ENCODE peak calls at places on chromosomes 16 and 17, in six cellular contexts. R is K562, U is endothelial cell of umbilical vein, D is A549, G is GM12878, O is HepG2. L is an unnamed sample.

GRCh38 chr16:22388101-22388644 is 13.8 kb upstream of the CDR2 start:
- DNase-seq in R (no peak), U (no peak), O (no peak), D (no peak), G (no peak), L (no peak)

GRCh38 chr16:8798174-8798527 is 512 bp downstream of the PMM2 start:
- DNase-seq in D (no peak), G (no peak), U (no peak), R (peak), O (peak), L (no peak)

GRCh38 chr16:9008335-9009260 is 44.9 kb upstream of the USP7 start:
- DNase-seq in D (peak), G (peak), U (peak), O (peak), R (peak), L (peak)

GRCh38 chr16:88195911-88196465 is 186.8 kb upstream of the ZNF469 start:
- DNase-seq in U (no peak), R (no peak), G (no peak), D (no peak), O (no peak), L (no peak)

GRCh38 chr16:53549970-53550406 is 47.0 kb upstream of the AKTIP start:
- DNase-seq in R (peak), U (peak), O (peak), G (peak), D (peak), L (peak)

GRCh38 chr16:83689385-83689831 is 118.4 kb upstream of the HSBP1 start:
- DNase-seq in O (no peak), G (peak), U (peak), R (no peak), D (no peak), L (peak)

GRCh38 chr17:37840576-37840975 is 83.6 kb upstream of the TBC1D3K start:
- DNase-seq in U (no peak), G (no peak), O (no peak), R (no peak), D (no peak), L (no peak)

GRCh38 chr17:49219987-49220386 is 9.5 kb downstream of the ABI3 start:
- DNase-seq in O (no peak), D (no peak), U (no peak), R (peak), G (no peak), L (no peak)

GRCh38 chr17:50487213-50488096 is 8.8 kb downstream of the RSAD1 start:
- DNase-seq in R (no peak), G (no peak), O (no peak), U (no peak), D (no peak), L (no peak)

GRCh38 chr17:45783593-45784292 is 377 bp upstream of the CRHR1 start:
- DNase-seq in G (no peak), D (peak), O (no peak), U (no peak), R (peak), L (peak)

GRCh38 chr17:45123930-45124796 is 8.2 kb downstream of the PLCD3 start:
- DNase-seq in O (peak), D (peak), U (peak), G (no peak), R (peak), L (peak)

GRCh38 chr16:54123766-54124165 is 162.8 kb downstream of the IRX3 start:
- DNase-seq in O (no peak), U (no peak), G (no peak), R (no peak), D (no peak), L (peak)

GRCh38 chr17:76572201-76572910 is 13.3 kb downstream of the ST6GALNAC2 start:
- DNase-seq in R (no peak), G (no peak), D (no peak), U (no peak), O (no peak), L (no peak)

GRCh38 chr16:55632259-55632658 is 23.5 kb upstream of the SLC6A2 start:
- DNase-seq in D (no peak), U (no peak), G (no peak), O (no peak), R (no peak), L (no peak)

GRCh38 chr16:11563493-11564040 is 23.2 kb downstream of the LITAF start:
- DNase-seq in O (peak), R (no peak), D (no peak), G (no peak), U (no peak), L (no peak)

GRCh38 chr16:11684231-11685025 is 16.2 kb downstream of the SNN start:
- DNase-seq in O (no peak), D (no peak), U (no peak), R (no peak), G (no peak), L (no peak)

GRCh38 chr16:866252-866651 is 65.7 kb upstream of the GNG13 start:
- DNase-seq in O (no peak), U (no peak), D (no peak), G (no peak), R (no peak), L (peak)

GRCh38 chr17:81524865-81525159 is 3.4 kb upstream of the FSCN2 start:
- DNase-seq in G (no peak), U (no peak), D (no peak), O (no peak), R (no peak), L (no peak)

GRCh38 chr17:39628655-39629493 is 2.1 kb downstream of the PPP1R1B start:
- DNase-seq in G (no peak), R (no peak), O (no peak), U (no peak), D (no peak), L (no peak)

GRCh38 chr17:39626171-39626670 is 531 bp upstream of the PPP1R1B start:
- DNase-seq in O (no peak), R (peak), D (no peak), U (no peak), G (no peak), L (no peak)

GRCh38 chr17:39627717-39628516 is 1.2 kb downstream of the PPP1R1B start:
- DNase-seq in G (no peak), D (no peak), U (no peak), O (no peak), R (no peak), L (no peak)

GRCh38 chr17:39626671-39627169 is at the start of gene PPP1R1B:
- DNase-seq in D (no peak), G (no peak), R (no peak), O (no peak), U (no peak), L (no peak)

GRCh38 chr17:39627170-39627716 is 491 bp downstream of the PPP1R1B start:
- DNase-seq in G (no peak), R (no peak), O (no peak), U (no peak), D (no peak), L (no peak)
- H3K4me3 ChIP-seq in G (no peak), R (no peak), O (peak), U (no peak), D (peak), L (no peak)

GRCh38 chr16:49830873-49831272 is 25.0 kb downstream of the ZNF423 start:
- DNase-seq in R (no peak), G (no peak), U (no peak), D (no peak), O (no peak), L (no peak)

GRCh38 chr16:49832177-49832576 is 23.7 kb downstream of the ZNF423 start:
- DNase-seq in U (no peak), G (no peak), O (no peak), R (no peak), D (no peak), L (no peak)

GRCh38 chr16:49834496-49835009 is 21.4 kb downstream of the ZNF423 start:
- DNase-seq in D (no peak), U (no peak), R (no peak), G (no peak), O (no peak), L (no peak)

GRCh38 chr16:49833796-49834195 is 22.1 kb downstream of the ZNF423 start:
- DNase-seq in G (no peak), O (no peak), R (no peak), U (no peak), D (no peak), L (no peak)

DNA sequence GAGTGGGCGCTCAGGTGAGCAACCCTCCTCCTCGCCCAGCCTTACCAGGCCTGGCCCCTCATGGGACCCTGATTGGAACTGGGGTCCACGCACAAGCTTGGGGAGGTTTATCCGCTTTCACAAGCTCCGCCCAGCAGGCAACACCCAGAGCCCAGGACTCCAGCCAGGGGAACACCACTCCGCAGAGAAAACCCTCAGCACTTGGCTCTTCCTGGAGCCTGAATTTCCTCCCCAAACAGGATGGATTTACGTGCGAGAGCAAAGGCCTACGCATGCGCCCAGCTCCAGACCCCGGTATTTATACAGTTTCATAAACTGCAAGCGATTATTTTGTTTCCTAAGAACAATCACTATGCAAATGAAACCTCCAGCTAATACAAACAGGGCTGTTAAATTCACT is 22.9 kb downstream of the ZNF423 start:
- DNase-seq in D (no peak), O (no peak), R (no peak), G (no peak), U (peak), L (no peak)
- TF ChIP-seq MYC in D (no peak), O (no peak), R (no peak), G (no peak), U (no peak), L (no peak)

DNA sequence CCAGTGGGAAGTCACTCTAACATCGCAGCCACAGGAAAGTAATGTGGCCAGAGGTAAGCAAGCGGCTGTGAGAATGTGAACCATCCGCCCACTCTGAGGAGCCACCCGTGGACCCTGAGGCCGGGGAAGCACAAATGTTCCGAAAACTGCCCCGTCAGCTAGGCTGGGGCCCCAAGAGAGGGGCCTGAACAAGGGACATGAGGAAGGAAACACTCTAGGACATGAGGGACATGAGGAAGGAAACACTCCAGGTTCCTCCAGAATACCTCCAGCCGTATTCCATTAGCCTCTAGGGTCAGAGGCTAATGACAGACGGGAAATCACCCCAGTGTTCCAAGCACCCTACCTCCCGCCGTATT is 317 bp downstream of the TEFM start:
- DNase-seq in G (no peak), D (peak), O (no peak), U (peak), R (peak), L (peak)
- TF ChIP-seq CTCF in G (no peak), D (no peak), O (no peak), U (no peak), R (no peak), L (no peak)

GRCh38 chr16:72317378-72317777 is 145.4 kb upstream of the PMFBP1 start:
- DNase-seq in G (no peak), O (no peak), D (no peak), R (no peak), U (no peak), L (no peak)
- H3K4me3 ChIP-seq in G (no peak), O (no peak), D (no peak), R (no peak), U (no peak), L (no peak)

GRCh38 chr17:7884581-7885356 is 3.8 kb upstream of the CHD3 start:
- DNase-seq in R (peak), O (no peak), D (no peak), G (no peak), U (no peak), L (peak)

GRCh38 chr17:7883781-7884386 is 4.7 kb upstream of the CHD3 start:
- DNase-seq in U (peak), G (no peak), R (peak), O (no peak), D (peak), L (peak)

GRCh38 chr17:7886227-7887037 is 2.2 kb upstream of the CHD3 start:
- DNase-seq in O (no peak), G (no peak), R (no peak), D (peak), U (peak), L (peak)

GRCh38 chr17:7887038-7887481 is 1.5 kb upstream of the CHD3 start:
- DNase-seq in R (no peak), D (no peak), O (no peak), U (no peak), G (no peak), L (no peak)

GRCh38 chr17:7885357-7886226 is 3.0 kb upstream of the CHD3 start:
- DNase-seq in G (no peak), O (no peak), D (peak), R (peak), U (peak), L (peak)
- TF ChIP-seq MYC in G (no peak), O (peak), D (no peak), R (no peak), U (no peak), L (peak)

L was measured in NB4.